ENCODE peak calls at places on chromosomes 6 and 20, in eight cellular contexts. O is adrenal gland, I is colonic mucosa, L is psoas muscle, Y is Panc1, T is neuronal stem cell, J is BE2C, D is OCI-LY7. M is an unnamed sample.
A peak's percentile ranks its signal among the peaks of the same experiment; 100 is the strongest.

GRCh38 chr20:40802886-40803285 is 113.8 kb upstream of the MAFB start:
- DNase-seq in O (no peak), I (no peak), L (no peak), Y (no peak), T (no peak), J (no peak), D (no peak), M (no peak)

GRCh38 chr6:89680150-89680549 is 41.6 kb upstream of the LYRM2 start:
- DNase-seq in O (no peak), I (no peak), L (no peak), Y (no peak), T (no peak), J (no peak), D (no peak), M (no peak)

GRCh38 chr6:117317261-117317660 is 51.9 kb downstream of the VGLL2 start:
- DNase-seq in O (no peak), I (no peak), L (no peak), Y (peak; percentile 20), T (no peak), J (no peak), D (peak; percentile 1), M (peak; percentile 76)

GRCh38 chr6:52904562-52905279 is 4.8 kb downstream of the GSTA3 start:
- DNase-seq in O (no peak), I (no peak), L (no peak), Y (no peak), T (no peak), J (no peak), D (peak; percentile 10), M (peak; percentile 73)

GRCh38 chr6:13591205-13591921 is 17.0 kb downstream of the SIRT5 start:
- DNase-seq in O (no peak), I (no peak), L (no peak), Y (no peak), T (no peak), J (no peak), D (no peak), M (no peak)

GRCh38 chr6:141957271-141957670 is 175.5 kb upstream of the GJE1 start:
- DNase-seq in O (no peak), I (no peak), L (no peak), Y (no peak), T (no peak), J (no peak), D (no peak), M (no peak)

GRCh38 chr6:1080453-1081328 is 231.2 kb upstream of the FOXQ1 start:
- DNase-seq in O (no peak), I (no peak), L (no peak), Y (no peak), T (no peak), J (no peak), D (no peak), M (no peak)

GRCh38 chr6:150026976-150027805 is 1.9 kb upstream of the RAET1L start:
- DNase-seq in O (no peak), I (no peak), L (no peak), Y (no peak), T (no peak), J (no peak), D (no peak), M (no peak)

GRCh38 chr6:3392059-3392458 is 64.8 kb downstream of the SLC22A23 start:
- DNase-seq in O (no peak), I (no peak), L (no peak), Y (no peak), T (no peak), J (no peak), D (no peak), M (no peak)

GRCh38 chr6:3390698-3391097 is 66.2 kb downstream of the SLC22A23 start:
- DNase-seq in O (no peak), I (peak; percentile 93), L (peak; percentile 79), Y (no peak), T (no peak), J (no peak), D (no peak), M (no peak)

GRCh38 chr6:3388786-3389185 is 68.1 kb downstream of the SLC22A23 start:
- DNase-seq in O (no peak), I (no peak), L (no peak), Y (no peak), T (no peak), J (no peak), D (peak; percentile 3), M (no peak)

GRCh38 chr6:3386374-3386857 is 70.4 kb downstream of the SLC22A23 start:
- DNase-seq in O (no peak), I (no peak), L (no peak), Y (no peak), T (no peak), J (no peak), D (no peak), M (no peak)

DNA sequence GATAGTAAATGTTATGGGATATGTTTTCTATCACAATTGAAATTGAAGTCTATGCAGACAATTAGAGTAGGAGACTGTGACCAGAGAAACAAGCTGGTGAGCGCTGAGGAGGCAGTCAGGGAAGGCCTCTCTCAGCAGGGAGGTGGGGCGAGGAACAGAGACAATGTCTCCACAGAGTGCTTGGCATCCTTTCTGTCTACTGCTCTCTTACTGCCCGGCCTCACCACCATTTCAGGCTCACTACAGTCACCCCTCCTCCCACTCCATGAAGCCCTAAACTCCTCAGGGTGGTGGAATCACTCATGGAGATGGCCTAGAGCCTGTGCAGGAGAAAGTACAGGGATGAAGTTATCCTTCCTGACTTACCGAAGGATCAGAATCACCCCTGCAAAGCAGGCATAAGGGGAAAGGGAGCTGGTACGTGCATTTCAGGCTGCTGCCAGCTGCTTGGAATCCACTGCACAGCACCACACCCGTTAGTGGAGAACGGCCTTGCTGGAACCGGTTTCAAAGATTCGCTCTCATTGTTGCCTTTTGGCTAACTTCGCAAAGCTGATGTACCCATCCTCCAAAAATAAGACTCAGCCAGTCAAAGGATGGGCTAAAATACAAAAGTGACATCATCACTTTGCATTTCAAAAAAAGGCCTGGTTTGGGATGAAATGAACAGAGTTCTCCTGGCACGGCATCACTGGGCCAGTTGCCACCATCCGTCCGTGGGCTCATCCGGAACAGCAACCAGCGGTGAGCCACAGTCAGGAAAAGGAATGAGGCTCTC is 67.3 kb downstream of the SLC22A23 start:
- DNase-seq in O (no peak), I (no peak), L (peak; percentile 71), Y (no peak), T (no peak), J (no peak), D (no peak), M (no peak)
- H3K4me1 ChIP-seq in O (no peaks in the 10 kb centered on the region), I (peaks cover 15% of the 10 kb centered on the region), L (peaks cover 8% of the 10 kb centered on the region), Y (no peaks in the 10 kb centered on the region), T (peaks cover 10% of the 10 kb centered on the region), J (no peaks in the 10 kb centered on the region), D (no peaks in the 10 kb centered on the region), M (no peaks in the 10 kb centered on the region)

DNA sequence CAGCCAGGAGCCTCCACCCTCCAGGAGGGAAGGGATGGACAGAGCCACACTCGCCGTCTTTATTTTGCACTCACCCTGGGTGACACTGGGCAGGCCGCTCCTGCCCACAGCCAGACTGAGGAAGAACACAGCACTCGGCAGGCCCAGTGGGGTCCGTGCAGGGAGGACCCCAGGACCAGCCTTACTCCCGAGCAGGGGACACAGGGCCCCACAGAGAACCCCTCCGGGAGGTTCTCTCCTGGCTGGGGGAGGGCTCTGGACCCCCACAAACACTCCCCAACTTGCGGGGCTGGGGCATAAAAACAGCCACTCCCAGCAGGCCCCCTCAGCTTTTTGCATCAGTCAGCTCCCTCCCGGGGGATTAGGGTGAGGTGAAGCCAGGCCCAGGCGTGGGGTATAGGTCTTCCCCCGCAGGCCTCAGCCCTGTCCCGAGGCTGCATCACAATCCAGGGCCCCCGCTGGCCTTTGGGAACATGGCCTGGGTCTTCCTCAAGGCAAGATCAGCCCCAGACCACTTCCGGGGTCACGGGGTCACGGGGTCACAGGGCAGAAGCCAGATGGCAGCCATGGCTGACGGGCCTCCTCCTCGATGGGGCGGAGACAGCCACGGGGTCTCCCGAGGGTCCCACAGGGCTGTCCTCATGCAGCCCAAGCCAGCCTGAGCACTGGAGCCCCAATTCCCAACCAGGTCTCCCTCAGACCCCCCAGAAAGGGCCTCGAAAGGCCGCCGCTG is 3.2 kb downstream of the TNFRSF6B start:
- DNase-seq in O (peak; percentile 34), I (no peak), L (peak; percentile 24), Y (no peak), T (no peak), J (peak; percentile 37), D (no peak), M (no peak)
- H3K4me1 ChIP-seq in O (peaks cover 38% of the 10 kb centered on the region), I (peaks cover 27% of the 10 kb centered on the region), L (peaks cover 36% of the 10 kb centered on the region), Y (peaks cover 64% of the 10 kb centered on the region), T (peaks cover 14% of the 10 kb centered on the region), J (peaks cover 44% of the 10 kb centered on the region), D (peaks cover 9% of the 10 kb centered on the region), M (no peaks in the 10 kb centered on the region)

DNA sequence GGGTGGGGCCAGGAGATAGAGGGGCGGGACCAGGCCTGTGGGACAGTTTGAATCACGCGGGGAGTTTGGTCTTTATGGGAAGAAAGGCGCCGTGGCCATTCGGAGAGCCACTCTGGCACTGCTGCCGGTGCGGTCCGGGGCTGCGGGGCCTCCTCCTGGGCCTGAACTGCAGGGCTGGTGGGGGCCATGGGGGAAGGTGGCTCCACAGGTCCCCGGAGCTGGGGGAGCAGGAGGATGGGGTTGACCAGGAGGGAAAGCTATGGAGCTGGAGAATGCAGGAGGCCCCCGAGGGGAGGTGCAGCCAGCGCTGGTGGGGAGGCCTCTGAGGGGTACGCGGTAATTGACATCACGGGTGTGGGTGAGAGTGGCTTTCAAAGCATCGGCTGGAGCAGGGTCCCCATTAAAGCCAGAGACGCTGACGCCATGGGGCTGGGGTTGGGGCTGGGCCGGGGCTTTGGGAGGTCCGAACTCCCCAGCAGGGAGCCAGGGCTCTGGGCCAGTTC is 1.8 kb upstream of the BHLHE23 start:
- DNase-seq in O (no peak), I (no peak), L (no peak), Y (no peak), T (no peak), J (no peak), D (no peak), M (no peak)
- H3K4me1 ChIP-seq in O (peaks cover 7% of the 10 kb centered on the region), I (no peaks in the 10 kb centered on the region), L (no peaks in the 10 kb centered on the region), Y (peaks cover 6% of the 10 kb centered on the region), T (peaks cover 18% of the 10 kb centered on the region), J (no peaks in the 10 kb centered on the region), D (peaks cover 4% of the 10 kb centered on the region), M (peaks cover 47% of the 10 kb centered on the region)

GRCh38 chr6:17866876-17867444 is 120.5 kb downstream of the KIF13A start:
- DNase-seq in O (no peak), I (no peak), L (no peak), Y (no peak), T (no peak), J (no peak), D (no peak), M (no peak)

GRCh38 chr6:17863971-17864754 is 123.3 kb downstream of the KIF13A start:
- DNase-seq in O (no peak), I (peak; percentile 61), L (peak; percentile 15), Y (peak; percentile 52), T (no peak), J (no peak), D (no peak), M (no peak)

GRCh38 chr6:17867880-17868279 is 119.6 kb downstream of the KIF13A start:
- DNase-seq in O (no peak), I (no peak), L (no peak), Y (no peak), T (no peak), J (no peak), D (no peak), M (no peak)

GRCh38 chr6:17865798-17866725 is 121.4 kb downstream of the KIF13A start:
- DNase-seq in O (peak; percentile 87), I (peak; percentile 44), L (peak; percentile 80), Y (peak; percentile 92), T (no peak), J (no peak), D (no peak), M (no peak)

DNA sequence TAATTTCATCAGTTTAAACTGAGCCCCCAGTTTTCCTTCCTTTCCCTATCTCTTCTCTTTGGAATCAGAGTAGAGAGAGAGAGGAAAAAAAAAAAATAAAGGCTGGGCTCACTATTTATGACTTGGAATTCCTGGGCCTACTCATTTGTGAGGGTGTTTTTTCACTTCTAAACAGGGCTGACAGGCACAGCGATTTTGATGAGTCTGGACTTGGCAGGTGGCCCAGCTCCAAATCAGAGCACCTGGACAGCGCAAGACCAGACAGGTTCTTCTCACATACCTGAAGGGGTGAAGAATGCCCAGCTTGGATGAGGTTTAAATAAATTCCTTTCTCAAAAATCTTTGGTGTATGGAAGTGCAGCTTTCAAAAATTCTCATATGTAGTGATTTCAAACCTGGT is 122.2 kb downstream of the KIF13A start:
- DNase-seq in O (peak; percentile 29), I (peak; percentile 62), L (peak; percentile 20), Y (no peak), T (no peak), J (no peak), D (no peak), M (no peak)
- H3K4me1 ChIP-seq in O (peaks cover 66% of the 10 kb centered on the region), I (no peaks in the 10 kb centered on the region), L (peaks cover 58% of the 10 kb centered on the region), Y (peaks cover 50% of the 10 kb centered on the region), T (no peaks in the 10 kb centered on the region), J (no peaks in the 10 kb centered on the region), D (no peaks in the 10 kb centered on the region), M (no peaks in the 10 kb centered on the region)

M was measured in GM23338.